ENCODE peak calls at places on chromosomes 1 and 21, in five cellular contexts. P, G, S, K and J are unnamed samples.
A peak's percentile ranks its signal among the peaks of the same experiment; 100 is the strongest.

GRCh38 chr1:59089343-59089742 is 207.6 kb upstream of the FGGY start:
- DNase-seq in G (no peak), S (no peak), P (no peak), K (no peak), J (no peak)

GRCh38 chr1:246072456-246072855 is 434.6 kb downstream of the SMYD3 start:
- DNase-seq in S (no peak), P (no peak), G (no peak), K (no peak), J (no peak)

GRCh38 chr1:224373008-224373590 is 16.4 kb downstream of the CNIH4 start:
- DNase-seq in K (no peak), S (no peak), P (no peak), G (no peak), J (no peak)

GRCh38 chr1:213070399-213070798 is 19.4 kb downstream of the RPS6KC1 start:
- DNase-seq in S (peak; percentile 84), G (no peak), K (no peak), P (peak; percentile 87), J (peak; percentile 19)

GRCh38 chr1:15680131-15680530 is 4.0 kb upstream of the PLEKHM2 start:
- DNase-seq in S (peak; percentile 62), G (no peak), K (no peak), P (no peak), J (no peak)

GRCh38 chr1:33088119-33088906 is 7.4 kb downstream of the AZIN2 start:
- DNase-seq in S (peak; percentile 92), G (no peak), P (peak; percentile 39), K (no peak), J (peak; percentile 62)

GRCh38 chr1:27152829-27153548 is 1.9 kb downstream of the SLC9A1 start:
- DNase-seq in P (no peak), G (no peak), S (peak; percentile 30), K (no peak), J (no peak)

GRCh38 chr21:43341349-43342163 is 85.4 kb downstream of the SIK1 start:
- DNase-seq in K (no peak), P (no peak), S (peak; percentile 45), G (no peak), J (no peak)

GRCh38 chr21:17688912-17689874 is 76.5 kb upstream of the BTG3 start:
- DNase-seq in S (peak; percentile 36), K (peak; percentile 39), P (peak; percentile 26), G (no peak), J (peak; percentile 44)

GRCh38 chr1:5643360-5644090 is 348.7 kb downstream of the NPHP4 start:
- DNase-seq in S (no peak), P (no peak), G (no peak), K (no peak), J (no peak)

GRCh38 chr1:33007190-33008050 is 29.3 kb downstream of the AK2 start:
- DNase-seq in K (no peak), S (peak; percentile 96), G (peak; percentile 25), P (peak; percentile 41), J (peak; percentile 18)

GRCh38 chr1:12290828-12291227 is 61.0 kb downstream of the VPS13D start:
- DNase-seq in P (no peak), S (no peak), K (no peak), G (no peak), J (no peak)